ENCODE peak calls at places on chromosome 1, in nine cellular contexts. One of them, this sample, is unnamed.

GRCh38 chr1:212291505-212292134 is 6.4 kb downstream of the PPP2R5A start:
- DNase-seq in A549: peak
- DNase-seq in activated B cell treated with CpG ODN at 0.5 μM for 24 hours: no peak
- DNase-seq in lung: no peak
- DNase-seq in endothelial cell: peak
- DNase-seq in CD8-positive, alpha-beta T cell: no peak
- DNase-seq in upper lobe of right lung: no peak
- DNase-seq in psoas muscle: no peak
- DNase-seq in OCI-LY7: peak
- DNase-seq in this sample: no peak

GRCh38 chr1:196309386-196309785 is 298.9 kb downstream of the KCNT2 start:
- DNase-seq in A549: peak
- DNase-seq in activated B cell treated with CpG ODN at 0.5 μM for 24 hours: no peak
- DNase-seq in lung: no peak
- DNase-seq in endothelial cell: no peak
- DNase-seq in CD8-positive, alpha-beta T cell: no peak
- DNase-seq in upper lobe of right lung: no peak
- DNase-seq in psoas muscle: no peak
- DNase-seq in OCI-LY7: peak
- DNase-seq in this sample: no peak

GRCh38 chr1:165144757-165145397 is 211.6 kb downstream of the LMX1A start:
- DNase-seq in A549: peak
- DNase-seq in activated B cell treated with CpG ODN at 0.5 μM for 24 hours: no peak
- DNase-seq in lung: peak
- DNase-seq in endothelial cell: peak
- DNase-seq in CD8-positive, alpha-beta T cell: no peak
- DNase-seq in upper lobe of right lung: no peak
- DNase-seq in psoas muscle: peak
- DNase-seq in OCI-LY7: peak
- DNase-seq in this sample: peak

GRCh38 chr1:14955402-14955801 is 198.1 kb upstream of the TMEM51 start:
- DNase-seq in A549: no peak
- DNase-seq in activated B cell treated with CpG ODN at 0.5 μM for 24 hours: no peak
- DNase-seq in lung: no peak
- DNase-seq in endothelial cell: no peak
- DNase-seq in CD8-positive, alpha-beta T cell: no peak
- DNase-seq in upper lobe of right lung: no peak
- DNase-seq in psoas muscle: no peak
- DNase-seq in OCI-LY7: no peak
- DNase-seq in this sample: no peak

GRCh38 chr1:234322979-234323378 is 50.3 kb upstream of the COA6 start:
- DNase-seq in A549: peak
- DNase-seq in activated B cell treated with CpG ODN at 0.5 μM for 24 hours: no peak
- DNase-seq in lung: no peak
- DNase-seq in endothelial cell: peak
- DNase-seq in CD8-positive, alpha-beta T cell: peak
- DNase-seq in upper lobe of right lung: peak
- DNase-seq in psoas muscle: no peak
- DNase-seq in OCI-LY7: peak
- DNase-seq in this sample: no peak

GRCh38 chr1:51551081-51551480 is 32.0 kb upstream of the EPS15 start:
- DNase-seq in A549: no peak
- DNase-seq in activated B cell treated with CpG ODN at 0.5 μM for 24 hours: no peak
- DNase-seq in lung: no peak
- DNase-seq in endothelial cell: no peak
- DNase-seq in CD8-positive, alpha-beta T cell: no peak
- DNase-seq in upper lobe of right lung: no peak
- DNase-seq in psoas muscle: no peak
- DNase-seq in OCI-LY7: no peak
- DNase-seq in this sample: no peak

GRCh38 chr1:68051475-68051874 is 1.0 kb upstream of the DIRAS3 start:
- DNase-seq in A549: no peak
- DNase-seq in activated B cell treated with CpG ODN at 0.5 μM for 24 hours: no peak
- DNase-seq in lung: no peak
- DNase-seq in endothelial cell: peak
- DNase-seq in CD8-positive, alpha-beta T cell: no peak
- DNase-seq in upper lobe of right lung: no peak
- DNase-seq in psoas muscle: peak
- DNase-seq in OCI-LY7: no peak
- DNase-seq in this sample: no peak

GRCh38 chr1:200960236-200960947 is 63.1 kb downstream of the KIF21B start:
- DNase-seq in A549: no peak
- DNase-seq in activated B cell treated with CpG ODN at 0.5 μM for 24 hours: no peak
- DNase-seq in lung: no peak
- DNase-seq in endothelial cell: no peak
- DNase-seq in CD8-positive, alpha-beta T cell: no peak
- DNase-seq in upper lobe of right lung: peak
- DNase-seq in psoas muscle: no peak
- DNase-seq in OCI-LY7: no peak
- DNase-seq in this sample: no peak

DNA sequence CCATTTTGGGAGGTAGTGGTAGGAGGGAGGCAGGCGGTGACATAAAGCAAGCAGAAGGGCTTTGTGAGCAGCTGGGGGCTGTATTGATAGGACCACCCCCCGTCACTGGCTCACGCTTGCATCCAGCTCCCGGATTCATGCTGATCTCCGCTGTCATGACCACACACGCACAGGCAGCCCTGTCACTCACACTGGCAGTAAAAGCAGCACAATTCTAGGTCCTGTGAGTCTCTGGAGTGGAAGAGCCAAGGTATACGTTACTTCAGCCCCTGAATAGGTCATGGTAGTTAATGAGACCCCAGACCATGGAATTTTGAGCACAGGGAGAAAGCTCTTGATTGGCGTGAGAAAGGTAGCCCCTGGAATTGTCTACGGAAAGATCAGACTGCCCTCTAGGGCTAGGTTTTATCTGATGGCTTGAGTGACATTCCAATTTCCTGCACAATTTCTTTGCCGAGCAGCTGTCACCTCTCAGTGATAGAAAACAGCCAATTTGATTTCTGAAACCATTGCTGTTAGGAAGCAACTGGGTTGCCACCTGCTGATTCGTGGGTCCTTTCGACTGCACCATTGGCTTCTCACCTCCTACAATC is 5.4 kb downstream of the OR2B11 start:
- DNase-seq in A549: no peak
- DNase-seq in activated B cell treated with CpG ODN at 0.5 μM for 24 hours: no peak
- DNase-seq in lung: no peak
- DNase-seq in endothelial cell: no peak
- DNase-seq in CD8-positive, alpha-beta T cell: no peak
- DNase-seq in upper lobe of right lung: no peak
- DNase-seq in psoas muscle: no peak
- DNase-seq in OCI-LY7: no peak
- DNase-seq in this sample: no peak
- TF ChIP-seq CTCF in A549: no peak
- TF ChIP-seq CTCF in activated B cell treated with CpG ODN at 0.5 μM for 24 hours: no peak
- TF ChIP-seq CTCF in lung: no peak
- TF ChIP-seq CTCF in endothelial cell: no peak
- TF ChIP-seq CTCF in CD8-positive, alpha-beta T cell: no peak
- TF ChIP-seq CTCF in upper lobe of right lung: no peak
- TF ChIP-seq CTCF in psoas muscle: no peak
- TF ChIP-seq CTCF in OCI-LY7: no peak
- TF ChIP-seq CTCF in this sample: no peak

GRCh38 chr1:22828151-22828817 is 117.6 kb downstream of the EPHB2 start:
- DNase-seq in A549: no peak
- DNase-seq in activated B cell treated with CpG ODN at 0.5 μM for 24 hours: no peak
- DNase-seq in lung: no peak
- DNase-seq in endothelial cell: no peak
- DNase-seq in CD8-positive, alpha-beta T cell: no peak
- DNase-seq in upper lobe of right lung: no peak
- DNase-seq in psoas muscle: no peak
- DNase-seq in OCI-LY7: no peak
- DNase-seq in this sample: no peak

GRCh38 chr1:22831729-22832413 is 121.2 kb downstream of the EPHB2 start:
- DNase-seq in A549: peak
- DNase-seq in activated B cell treated with CpG ODN at 0.5 μM for 24 hours: no peak
- DNase-seq in lung: peak
- DNase-seq in endothelial cell: no peak
- DNase-seq in CD8-positive, alpha-beta T cell: no peak
- DNase-seq in upper lobe of right lung: no peak
- DNase-seq in psoas muscle: peak
- DNase-seq in OCI-LY7: no peak
- DNase-seq in this sample: no peak

GRCh38 chr1:22829001-22829989 is 118.7 kb downstream of the EPHB2 start:
- DNase-seq in A549: no peak
- DNase-seq in activated B cell treated with CpG ODN at 0.5 μM for 24 hours: no peak
- DNase-seq in lung: no peak
- DNase-seq in endothelial cell: no peak
- DNase-seq in CD8-positive, alpha-beta T cell: no peak
- DNase-seq in upper lobe of right lung: no peak
- DNase-seq in psoas muscle: no peak
- DNase-seq in OCI-LY7: no peak
- DNase-seq in this sample: no peak

GRCh38 chr1:22830747-22831340 is 120.2 kb downstream of the EPHB2 start:
- DNase-seq in A549: no peak
- DNase-seq in activated B cell treated with CpG ODN at 0.5 μM for 24 hours: no peak
- DNase-seq in lung: no peak
- DNase-seq in endothelial cell: no peak
- DNase-seq in CD8-positive, alpha-beta T cell: no peak
- DNase-seq in upper lobe of right lung: no peak
- DNase-seq in psoas muscle: no peak
- DNase-seq in OCI-LY7: no peak
- DNase-seq in this sample: no peak

GRCh38 chr1:22830131-22830566 is 119.5 kb downstream of the EPHB2 start:
- DNase-seq in A549: no peak
- DNase-seq in activated B cell treated with CpG ODN at 0.5 μM for 24 hours: no peak
- DNase-seq in lung: no peak
- DNase-seq in endothelial cell: no peak
- DNase-seq in CD8-positive, alpha-beta T cell: no peak
- DNase-seq in upper lobe of right lung: no peak
- DNase-seq in psoas muscle: no peak
- DNase-seq in OCI-LY7: no peak
- DNase-seq in this sample: no peak
- TF ChIP-seq CTCF in A549: no peak
- TF ChIP-seq CTCF in activated B cell treated with CpG ODN at 0.5 μM for 24 hours: no peak
- TF ChIP-seq CTCF in lung: no peak
- TF ChIP-seq CTCF in endothelial cell: no peak
- TF ChIP-seq CTCF in CD8-positive, alpha-beta T cell: no peak
- TF ChIP-seq CTCF in upper lobe of right lung: no peak
- TF ChIP-seq CTCF in psoas muscle: no peak
- TF ChIP-seq CTCF in OCI-LY7: no peak
- TF ChIP-seq CTCF in this sample: no peak

GRCh38 chr1:230696722-230697432 is 17.0 kb downstream of the AGT start:
- DNase-seq in A549: no peak
- DNase-seq in activated B cell treated with CpG ODN at 0.5 μM for 24 hours: no peak
- DNase-seq in lung: no peak
- DNase-seq in endothelial cell: no peak
- DNase-seq in CD8-positive, alpha-beta T cell: no peak
- DNase-seq in upper lobe of right lung: no peak
- DNase-seq in psoas muscle: no peak
- DNase-seq in OCI-LY7: no peak
- DNase-seq in this sample: no peak

GRCh38 chr1:230694991-230695390 is 18.9 kb downstream of the AGT start:
- DNase-seq in A549: no peak
- DNase-seq in activated B cell treated with CpG ODN at 0.5 μM for 24 hours: no peak
- DNase-seq in lung: no peak
- DNase-seq in endothelial cell: no peak
- DNase-seq in CD8-positive, alpha-beta T cell: no peak
- DNase-seq in upper lobe of right lung: no peak
- DNase-seq in psoas muscle: no peak
- DNase-seq in OCI-LY7: no peak
- DNase-seq in this sample: no peak

GRCh38 chr1:230699716-230700115 is 14.2 kb downstream of the AGT start:
- DNase-seq in A549: no peak
- DNase-seq in activated B cell treated with CpG ODN at 0.5 μM for 24 hours: no peak
- DNase-seq in lung: no peak
- DNase-seq in endothelial cell: no peak
- DNase-seq in CD8-positive, alpha-beta T cell: no peak
- DNase-seq in upper lobe of right lung: no peak
- DNase-seq in psoas muscle: no peak
- DNase-seq in OCI-LY7: no peak
- DNase-seq in this sample: no peak

GRCh38 chr1:230700132-230700531 is 13.8 kb downstream of the AGT start:
- DNase-seq in A549: no peak
- DNase-seq in activated B cell treated with CpG ODN at 0.5 μM for 24 hours: no peak
- DNase-seq in lung: no peak
- DNase-seq in endothelial cell: no peak
- DNase-seq in CD8-positive, alpha-beta T cell: no peak
- DNase-seq in upper lobe of right lung: no peak
- DNase-seq in psoas muscle: no peak
- DNase-seq in OCI-LY7: no peak
- DNase-seq in this sample: no peak

DNA sequence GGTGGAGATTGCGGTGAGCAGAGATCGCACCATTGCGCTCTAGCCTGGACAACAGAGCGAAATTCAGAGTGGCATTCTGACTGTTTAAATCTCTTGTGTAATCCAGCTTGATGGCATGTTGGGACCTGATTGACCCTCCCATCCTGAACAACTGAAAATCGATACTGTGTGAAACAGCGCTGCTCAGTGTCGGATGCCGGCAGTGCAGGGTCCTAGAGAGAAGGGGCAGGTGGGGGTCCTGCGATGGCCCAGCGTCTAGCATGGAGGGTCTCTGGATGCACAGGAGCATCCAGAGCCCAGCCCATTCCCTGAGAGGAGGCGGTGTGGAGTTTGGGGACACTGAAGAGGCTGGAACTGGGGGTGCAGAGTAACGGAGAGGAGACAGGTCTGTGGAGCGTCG is 15.8 kb downstream of the AGT start:
- DNase-seq in A549: no peak
- DNase-seq in activated B cell treated with CpG ODN at 0.5 μM for 24 hours: no peak
- DNase-seq in lung: no peak
- DNase-seq in endothelial cell: no peak
- DNase-seq in CD8-positive, alpha-beta T cell: no peak
- DNase-seq in upper lobe of right lung: no peak
- DNase-seq in psoas muscle: no peak
- DNase-seq in OCI-LY7: no peak
- DNase-seq in this sample: no peak
- TF ChIP-seq CTCF in A549: no peak
- TF ChIP-seq CTCF in activated B cell treated with CpG ODN at 0.5 μM for 24 hours: no peak
- TF ChIP-seq CTCF in lung: no peak
- TF ChIP-seq CTCF in endothelial cell: no peak
- TF ChIP-seq CTCF in CD8-positive, alpha-beta T cell: no peak
- TF ChIP-seq CTCF in upper lobe of right lung: no peak
- TF ChIP-seq CTCF in psoas muscle: no peak
- TF ChIP-seq CTCF in OCI-LY7: no peak
- TF ChIP-seq CTCF in this sample: no peak

DNA sequence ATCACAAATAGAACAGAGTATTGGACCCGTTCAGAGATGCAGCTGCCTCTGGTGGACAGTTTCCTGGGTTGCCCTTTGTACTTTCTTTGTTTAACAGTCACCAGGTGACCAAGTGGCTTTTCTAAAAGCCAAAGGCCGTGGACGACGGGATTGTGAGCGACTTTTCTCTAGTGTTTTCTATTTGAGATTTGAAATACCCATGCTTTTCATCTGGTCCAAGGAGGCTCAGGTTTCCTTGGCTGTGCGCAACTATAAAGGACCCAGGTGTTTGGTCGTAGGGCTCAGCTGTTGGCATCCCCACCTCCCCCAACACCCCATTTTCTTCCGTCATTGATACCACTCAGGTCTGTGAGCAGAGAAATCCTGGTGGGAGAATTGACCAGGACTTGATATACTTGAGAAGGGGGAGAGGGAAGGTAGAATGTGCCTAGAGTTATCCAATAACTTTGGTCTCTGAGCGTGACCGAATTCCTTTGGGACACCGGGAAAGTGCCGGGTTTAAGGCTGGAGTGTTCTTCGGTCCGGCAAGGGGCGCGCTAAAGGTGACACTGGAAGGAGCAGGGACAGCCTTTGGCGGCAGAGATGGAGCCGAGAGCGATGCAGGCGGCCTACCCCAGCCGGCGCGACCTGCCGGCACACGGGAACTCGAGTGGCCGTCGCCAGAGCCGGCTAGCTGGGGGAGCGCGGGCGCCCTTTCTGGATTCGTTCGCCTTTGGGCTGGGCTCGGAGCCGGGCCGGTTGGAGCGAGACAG is 83.4 kb upstream of the BMP8A start:
- DNase-seq in A549: no peak
- DNase-seq in activated B cell treated with CpG ODN at 0.5 μM for 24 hours: no peak
- DNase-seq in lung: no peak
- DNase-seq in endothelial cell: no peak
- DNase-seq in CD8-positive, alpha-beta T cell: no peak
- DNase-seq in upper lobe of right lung: no peak
- DNase-seq in psoas muscle: no peak
- DNase-seq in OCI-LY7: no peak
- DNase-seq in this sample: no peak
- TF ChIP-seq CTCF in A549: no peak
- TF ChIP-seq CTCF in activated B cell treated with CpG ODN at 0.5 μM for 24 hours: no peak
- TF ChIP-seq CTCF in lung: no peak
- TF ChIP-seq CTCF in endothelial cell: no peak
- TF ChIP-seq CTCF in CD8-positive, alpha-beta T cell: no peak
- TF ChIP-seq CTCF in upper lobe of right lung: no peak
- TF ChIP-seq CTCF in psoas muscle: no peak
- TF ChIP-seq CTCF in OCI-LY7: peak
- TF ChIP-seq CTCF in this sample: no peak